ENCODE peak calls at places on chromosomes 7 and 10, in six cellular contexts. F is effector CD4-positive, alpha-beta T cell; E is ureter; K is T-cell; R is H4; M is activated CD4-positive, alpha-beta T cell treated with anti-CD3 and anti-CD28 coated beads for 36 hours. Q is an unnamed sample.

GRCh38 chr7:77335581-77335980 is 80.6 kb downstream of the GSAP start:
- DNase-seq in F (no peak), E (no peak), K (no peak), R (no peak), M (no peak), Q (no peak)

GRCh38 chr7:76340617-76341131 is 18.1 kb downstream of the YWHAG start:
- DNase-seq in F (no peak), E (no peak), K (no peak), R (peak; percentile 52), M (no peak), Q (no peak)

GRCh38 chr10:23116696-23117095 is 21.3 kb downstream of the MSRB2 start:
- DNase-seq in F (no peak), E (no peak), K (no peak), R (no peak), M (no peak), Q (no peak)

GRCh38 chr10:131068311-131068710 is 243.2 kb downstream of the TCERG1L start:
- DNase-seq in F (no peak), E (no peak), K (no peak), R (no peak), M (no peak), Q (no peak)

GRCh38 chr7:103113164-103113563 is 35.7 kb downstream of the NAPEPLD start:
- DNase-seq in F (no peak), E (no peak), K (no peak), R (peak; percentile 92), M (no peak), Q (no peak)

GRCh38 chr7:78125884-78126283 is 327.3 kb downstream of the PHTF2 start:
- DNase-seq in F (no peak), E (no peak), K (no peak), R (peak; percentile 76), M (no peak), Q (no peak)

GRCh38 chr10:103663802-103664201 is 170.3 kb downstream of the NEURL1 start:
- DNase-seq in F (no peak), E (no peak), K (no peak), R (no peak), M (no peak), Q (peak; percentile 74)

GRCh38 chr10:10141983-10142382 is 875.7 kb upstream of the CELF2 start:
- DNase-seq in F (no peak), E (no peak), K (no peak), R (no peak), M (no peak), Q (no peak)

GRCh38 chr7:112481833-112482669 is 1.3 kb downstream of the LSMEM1 start:
- DNase-seq in F (no peak), E (peak; percentile 57), K (no peak), R (peak; percentile 89), M (no peak), Q (peak; percentile 69)

GRCh38 chr7:36155811-36156361 is 2.8 kb downstream of the EEPD1 start:
- DNase-seq in F (no peak), E (peak; percentile 76), K (no peak), R (peak; percentile 89), M (peak; percentile 17), Q (peak; percentile 85)

GRCh38 chr10:70417568-70417967 is 13.6 kb downstream of the EIF4EBP2 start:
- DNase-seq in F (no peak), E (no peak), K (no peak), R (no peak), M (no peak), Q (no peak)

GRCh38 chr7:2928613-2929311 is 84.7 kb upstream of the GNA12 start:
- DNase-seq in F (no peak), E (no peak), K (no peak), R (no peak), M (no peak), Q (peak; percentile 55)

GRCh38 chr7:43076189-43076605 is 36.2 kb upstream of the HECW1 start:
- DNase-seq in F (no peak), E (no peak), K (no peak), R (no peak), M (peak; percentile 41), Q (no peak)

GRCh38 chr7:134481167-134481566 is 22.3 kb upstream of the AKR1B1 start:
- DNase-seq in F (no peak), E (no peak), K (no peak), R (no peak), M (no peak), Q (no peak)

GRCh38 chr7:98994046-98994944 is 116.0 kb downstream of the TRRAP start:
- DNase-seq in F (no peak), E (no peak), K (no peak), R (no peak), M (no peak), Q (no peak)

GRCh38 chr10:78385599-78385998 is 351.9 kb downstream of the RPS24 start:
- DNase-seq in F (no peak), E (no peak), K (no peak), R (no peak), M (no peak), Q (no peak)

GRCh38 chr7:23454880-23455526 is 15.3 kb downstream of the IGF2BP3 start:
- DNase-seq in F (no peak), E (no peak), K (no peak), R (no peak), M (no peak), Q (no peak)

GRCh38 chr7:121000091-121000983 is 11.8 kb downstream of the CPED1 start:
- DNase-seq in F (no peak), E (no peak), K (no peak), R (peak; percentile 67), M (no peak), Q (no peak)

GRCh38 chr7:137983308-137984008 is 18.4 kb downstream of the CREB3L2 start:
- DNase-seq in F (no peak), E (no peak), K (no peak), R (no peak), M (no peak), Q (no peak)

GRCh38 chr7:87628780-87629569 is 777 bp downstream of the RUNDC3B start:
- DNase-seq in F (peak; percentile 3), E (peak; percentile 44), K (peak; percentile 23), R (peak; percentile 45), M (peak; percentile 68), Q (peak; percentile 14)

GRCh38 chr10:33126118-33126517 is 168.1 kb upstream of the ITGB1 start:
- DNase-seq in F (peak; percentile 42), E (peak; percentile 58), K (peak; percentile 50), R (no peak), M (peak; percentile 52), Q (peak; percentile 28)

GRCh38 chr10:104678658-104679057 is 37.6 kb downstream of the SORCS3 start:
- DNase-seq in F (no peak), E (no peak), K (no peak), R (no peak), M (no peak), Q (no peak)

GRCh38 chr10:75049316-75050285 is 61.9 kb upstream of the SAMD8 start:
- DNase-seq in F (no peak), E (no peak), K (no peak), R (no peak), M (no peak), Q (no peak)

GRCh38 chr10:127980898-127981297 is 74.0 kb downstream of the PTPRE start:
- DNase-seq in F (no peak), E (no peak), K (no peak), R (no peak), M (no peak), Q (no peak)

Q was measured in heart left ventricle.